ENCODE peak calls at places on chromosomes 3 and 15, in ten cellular contexts. V is IMR-90, X is uterus, W is adrenal gland, P is transverse colon, S is ovary, R is HCT116, B is endothelial cell of umbilical vein, U is tibial nerve, A is suprapubic skin. K is an unnamed sample.

GRCh38 chr15:42284551-42284950 is 11.3 kb upstream of the TMEM87A start:
- DNase-seq in P (no peak), S (no peak), B (no peak), V (no peak), A (no peak), U (no peak), R (no peak), X (no peak), W (no peak), K (no peak)

GRCh38 chr15:65095011-65095746 is 18.6 kb downstream of the KBTBD13 start:
- DNase-seq in V (no peak), A (no peak), B (no peak), R (no peak), P (peak; percentile 47), W (no peak), S (no peak), X (no peak), U (no peak), K (no peak)

GRCh38 chr3:29279276-29279675 is 1.6 kb upstream of the RBMS3 start:
- DNase-seq in R (no peak), X (no peak), B (no peak), S (no peak), P (no peak), V (no peak), W (no peak), U (no peak), A (no peak), K (no peak)

GRCh38 chr15:48279608-48280007 is 51.6 kb upstream of the DUT start:
- DNase-seq in X (no peak), V (no peak), W (no peak), A (no peak), P (no peak), U (no peak), S (no peak), R (no peak), B (no peak), K (no peak)

GRCh38 chr3:41117398-41117870 is 81.9 kb upstream of the CTNNB1 start:
- DNase-seq in P (peak; percentile 90), W (peak; percentile 71), U (peak; percentile 82), X (peak; percentile 62), A (peak; percentile 91), V (peak; percentile 88), R (peak; percentile 86), B (peak; percentile 89), S (peak; percentile 52), K (peak; percentile 72)

GRCh38 chr15:22227961-22228762 is 147.8 kb downstream of the OR4M2 start:
- DNase-seq in W (no peak), V (no peak), B (no peak), S (no peak), U (no peak), X (no peak), P (no peak), R (no peak), A (no peak), K (no peak)

GRCh38 chr15:87743557-87743956 is 513.0 kb downstream of the NTRK3 start:
- DNase-seq in X (no peak), S (no peak), A (no peak), V (peak; percentile 49), R (no peak), B (no peak), P (no peak), U (no peak), W (no peak), K (no peak)

GRCh38 chr3:195224980-195225580 is 45.9 kb downstream of the XXYLT1 start:
- DNase-seq in B (no peak), W (no peak), V (no peak), X (peak; percentile 11), U (no peak), P (no peak), S (peak; percentile 17), R (no peak), A (peak; percentile 64), K (no peak)

GRCh38 chr15:91849749-91850161 is 3.8 kb upstream of the SLCO3A1 start:
- DNase-seq in R (peak; percentile 35), A (no peak), V (peak; percentile 57), W (no peak), B (peak; percentile 7), U (no peak), P (no peak), S (no peak), X (no peak), K (peak; percentile 22)

GRCh38 chr3:112448939-112449338 is 50.3 kb downstream of the BTLA start:
- DNase-seq in P (no peak), B (no peak), V (no peak), R (no peak), X (no peak), S (no peak), W (no peak), U (no peak), A (no peak), K (no peak)

GRCh38 chr15:56732135-56732880 is 1.0 kb downstream of the ZNF280D start:
- DNase-seq in S (no peak), X (no peak), A (no peak), P (peak; percentile 12), U (peak; percentile 23), V (peak; percentile 61), W (no peak), R (no peak), B (peak; percentile 57), K (peak; percentile 39)

GRCh38 chr3:46662771-46663551 is 30.5 kb downstream of the ALS2CL start:
- DNase-seq in S (peak; percentile 57), V (peak; percentile 69), B (no peak), U (peak; percentile 60), A (peak; percentile 80), X (peak; percentile 24), W (peak; percentile 15), P (peak; percentile 18), R (no peak), K (no peak)

GRCh38 chr15:51240066-51240465 is 98.3 kb downstream of the CYP19A1 start:
- DNase-seq in V (no peak), R (no peak), A (no peak), P (no peak), U (no peak), S (no peak), W (no peak), X (no peak), B (no peak), K (no peak)

GRCh38 chr3:8538904-8539303 is 37.3 kb downstream of the LMCD1 start:
- DNase-seq in S (no peak), B (no peak), P (no peak), U (no peak), X (no peak), W (no peak), A (no peak), V (peak; percentile 92), R (no peak), K (no peak)

GRCh38 chr15:39511000-39511914 is 69.6 kb upstream of the THBS1 start:
- DNase-seq in A (no peak), U (no peak), W (no peak), B (peak; percentile 72), X (peak; percentile 54), R (peak; percentile 0), S (peak; percentile 63), P (peak; percentile 33), V (peak; percentile 93), K (no peak)

GRCh38 chr3:39127296-39127906 is 19.9 kb downstream of the TTC21A start:
- DNase-seq in A (no peak), W (no peak), S (no peak), P (no peak), X (no peak), U (no peak), R (no peak), V (no peak), B (no peak), K (no peak)

GRCh38 chr3:123258811-123259420 is 57.2 kb downstream of the SEC22A start:
- DNase-seq in W (no peak), U (no peak), X (no peak), S (no peak), P (no peak), A (no peak), R (peak; percentile 50), B (peak; percentile 75), V (peak; percentile 69), K (peak; percentile 60)

DNA sequence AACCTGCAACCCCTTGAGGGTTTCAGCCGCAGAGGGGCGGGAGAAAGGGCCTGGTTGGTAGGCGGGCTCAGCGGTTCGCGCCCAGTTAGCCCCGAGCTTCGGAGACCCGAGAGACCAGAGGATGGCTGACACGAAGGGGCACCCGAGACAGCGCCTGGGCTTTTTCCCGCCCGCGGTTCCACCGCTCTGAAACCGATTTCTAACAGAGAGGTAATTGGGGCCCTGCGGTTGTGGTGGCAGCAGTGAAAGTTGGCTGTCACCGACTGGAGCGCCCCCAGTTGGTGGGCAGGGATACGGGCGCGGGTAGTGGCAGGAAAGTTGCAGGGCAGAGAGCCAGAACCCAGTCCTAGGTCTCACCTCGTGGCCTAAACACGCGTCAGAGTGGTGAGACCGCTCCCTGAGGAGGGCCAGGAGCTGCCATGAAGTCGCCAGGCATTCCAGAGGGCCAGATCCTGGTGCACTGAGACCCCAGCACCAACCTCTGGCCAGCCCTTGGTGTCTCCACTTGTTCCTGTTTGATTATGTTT is 590 bp upstream of the ELL3 start:
- DNase-seq in B (peak; percentile 87), R (peak; percentile 77), U (peak; percentile 78), X (peak; percentile 79), W (peak; percentile 84), S (peak; percentile 82), A (peak; percentile 91), P (peak; percentile 87), V (peak; percentile 55), K (peak; percentile 92)
- TF ChIP-seq POLR2A in B (no peak), R (peak; percentile 7), U (no peak), X (peak; percentile 6), W (no peak), S (peak; percentile 9), A (no peak), P (no peak), V (no peak), K (peak; percentile 78)

GRCh38 chr3:9731206-9732079 is at the start of gene BRPF1:
- DNase-seq in W (peak; percentile 100), X (peak; percentile 100), P (peak; percentile 100), A (peak; percentile 100), B (peak; percentile 99), S (peak; percentile 100), R (peak; percentile 98), V (peak; percentile 99), U (peak; percentile 99), K (peak; percentile 100)
- TF ChIP-seq POLR2A in W (peak; percentile 58), X (no peak), P (peak; percentile 69), A (no peak), B (no peak), S (peak; percentile 51), R (peak; percentile 53), V (peak; percentile 75), U (no peak), K (peak; percentile 61)

GRCh38 chr3:16490062-16490641 is 23.3 kb downstream of the RFTN1 start:
- DNase-seq in A (no peak), R (no peak), B (no peak), W (no peak), V (no peak), U (no peak), P (no peak), S (no peak), X (no peak), K (no peak)
- TF ChIP-seq POLR2A in A (no peak), R (no peak), B (no peak), W (no peak), V (no peak), U (no peak), P (no peak), S (no peak), X (no peak), K (no peak)

DNA sequence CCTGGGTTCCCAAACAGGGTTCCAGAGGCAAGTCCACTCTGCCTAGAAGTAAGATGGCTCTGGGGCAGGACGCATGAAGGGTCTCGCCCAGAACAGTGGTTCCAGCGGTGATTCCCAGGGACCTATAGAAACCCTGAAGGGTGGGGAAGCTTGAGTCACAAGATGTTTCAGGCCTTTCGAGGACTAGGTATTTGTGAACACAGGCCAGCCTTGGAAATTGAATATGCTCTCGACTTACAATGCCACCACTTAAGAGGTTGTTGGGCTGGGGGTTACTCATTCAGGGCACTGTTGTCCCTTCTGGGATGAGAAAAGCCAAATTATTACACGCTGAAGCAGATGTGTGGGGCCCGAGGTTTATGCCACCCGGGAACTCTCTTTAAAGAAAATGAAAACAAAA is 152.0 kb downstream of the TJP1 start:
- DNase-seq in A (no peak), S (no peak), X (no peak), R (no peak), B (no peak), W (no peak), P (no peak), U (no peak), V (no peak), K (no peak)
- TF ChIP-seq POLR2A in A (no peak), S (no peak), X (no peak), R (no peak), B (no peak), W (no peak), P (no peak), U (no peak), V (no peak), K (no peak)

K was measured in erythroblast.